ENCODE peak calls at places on chromosomes 4 and X, in nine cellular contexts. D is AG04450; T is coronary artery; O is K562; R is H7; B is stomach; F is uterus; M is tibial artery; H is effector memory CD4-positive, alpha-beta T cell. C is an unnamed sample.

GRCh38 chr4:89563431-89563830 is 255.8 kb upstream of the GPRIN3 start:
- DNase-seq in O (no peak), H (no peak), R (no peak), F (no peak), D (no peak), T (no peak), B (no peak), M (no peak), C (peak)

GRCh38 chrX:10484683-10485247 is 135.6 kb downstream of the MID1 start:
- DNase-seq in T (no peak), R (no peak), D (no peak), F (no peak), B (no peak), M (no peak), H (no peak), O (no peak), C (no peak)

GRCh38 chr4:99817310-99817885 is 771 bp downstream of the DAPP1 start:
- DNase-seq in T (no peak), F (no peak), R (no peak), B (no peak), D (no peak), M (no peak), H (no peak), O (no peak), C (no peak)

GRCh38 chr4:28277931-28278330 is 1417.3 kb downstream of the STIM2 start:
- DNase-seq in T (no peak), D (no peak), B (no peak), M (no peak), O (no peak), H (no peak), R (no peak), F (no peak), C (no peak)

GRCh38 chr4:169009281-169010124 is 552 bp downstream of the CBR4 start:
- DNase-seq in O (peak), B (peak), F (peak), D (no peak), R (peak), T (peak), H (peak), M (peak), C (peak)

GRCh38 chr4:90904018-90904417 is 776.8 kb downstream of the CCSER1 start:
- DNase-seq in T (no peak), O (no peak), M (no peak), D (no peak), H (no peak), B (no peak), R (no peak), F (no peak), C (peak)

GRCh38 chr4:8072235-8072968 is 86.2 kb downstream of the ABLIM2 start:
- DNase-seq in M (no peak), B (no peak), O (no peak), F (no peak), R (peak), T (no peak), H (no peak), D (no peak), C (no peak)

GRCh38 chrX:122770581-122770980 is 413.5 kb upstream of the GRIA3 start:
- DNase-seq in D (no peak), O (no peak), M (no peak), B (no peak), T (no peak), R (no peak), H (no peak), F (no peak), C (no peak)

GRCh38 chr4:76987153-76987562 is 37.6 kb downstream of the SEPTIN11 start:
- DNase-seq in R (peak), D (peak), F (peak), M (peak), B (peak), O (no peak), T (no peak), H (no peak), C (no peak)

GRCh38 chrX:110795645-110796510 is at the start of gene CHRDL1:
- DNase-seq in R (peak), F (peak), M (peak), O (no peak), T (no peak), H (no peak), B (no peak), D (no peak), C (no peak)

GRCh38 chr4:36088542-36088941 is 155.8 kb downstream of the ARAP2 start:
- DNase-seq in F (no peak), O (no peak), T (no peak), D (no peak), H (no peak), R (no peak), M (no peak), B (no peak), C (peak)

GRCh38 chr4:96194993-96195392 is 355.1 kb downstream of the PDHA2 start:
- DNase-seq in M (no peak), H (no peak), B (no peak), D (no peak), O (no peak), R (no peak), F (no peak), T (no peak), C (no peak)

GRCh38 chr4:159555873-159556272 is 453.0 kb downstream of the RAPGEF2 start:
- DNase-seq in F (no peak), R (no peak), T (no peak), M (no peak), D (no peak), H (no peak), O (no peak), B (no peak), C (no peak)

GRCh38 chr4:84418032-84418709 is 80.9 kb downstream of the NKX6-1 start:
- DNase-seq in F (no peak), O (no peak), D (no peak), M (no peak), H (no peak), R (peak), B (no peak), T (no peak), C (no peak)

GRCh38 chr4:42487230-42487629 is 89.9 kb downstream of the SHISA3 start:
- DNase-seq in R (no peak), T (no peak), B (no peak), D (no peak), F (no peak), H (no peak), M (no peak), O (no peak), C (no peak)

GRCh38 chr4:177313263-177313662 is 3.6 kb downstream of the NEIL3 start:
- DNase-seq in H (no peak), R (no peak), D (no peak), M (no peak), T (no peak), B (no peak), O (no peak), F (no peak), C (no peak)

GRCh38 chrX:145818522-145819075 is 970 bp downstream of the SLITRK2 start:
- DNase-seq in T (no peak), M (no peak), D (no peak), H (no peak), O (no peak), F (no peak), B (no peak), R (no peak), C (no peak)

GRCh38 chrX:145816607-145817298 is 876 bp upstream of the SLITRK2 start:
- DNase-seq in B (no peak), O (no peak), H (no peak), F (no peak), D (no peak), T (no peak), R (no peak), M (no peak), C (no peak)

GRCh38 chrX:145817666-145818521 is at the start of gene SLITRK2:
- DNase-seq in M (no peak), D (no peak), F (no peak), O (no peak), T (no peak), R (peak), B (no peak), H (no peak), C (no peak)

GRCh38 chrX:145820825-145821224 is 3.2 kb downstream of the SLITRK2 start:
- DNase-seq in O (no peak), H (no peak), B (no peak), R (no peak), T (no peak), F (no peak), D (no peak), M (no peak), C (no peak)

DNA sequence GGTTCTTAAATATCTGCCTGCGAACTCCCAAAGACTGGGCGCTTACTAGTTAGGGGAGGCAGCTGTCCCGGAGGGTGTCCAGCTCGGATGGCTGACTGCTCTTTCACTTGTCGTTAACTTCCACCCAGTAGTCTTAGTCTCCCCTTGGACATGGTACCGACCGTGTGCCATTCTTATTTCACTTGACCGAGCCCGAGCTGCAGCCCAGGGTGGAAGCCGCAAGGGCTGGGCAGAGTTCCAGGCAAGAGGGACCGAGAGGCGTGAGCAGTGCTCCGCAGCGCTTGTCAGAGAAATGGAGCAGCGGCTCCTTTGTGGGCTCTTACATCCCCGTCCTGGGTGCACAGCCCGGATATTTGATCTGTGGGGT is 347 bp upstream of the SLITRK2 start:
- DNase-seq in M (no peak), H (no peak), O (no peak), F (no peak), R (no peak), B (no peak), T (no peak), D (no peak), C (no peak)
- H3K4me3 ChIP-seq in M (no peak), H (no peak), O (no peak), F (no peak), R (peak), B (peak), T (peak), D (no peak), C (peak)

GRCh38 chrX:154459843-154460242 is 1.8 kb downstream of the PLXNA3 start:
- DNase-seq in F (no peak), M (no peak), D (no peak), T (no peak), R (no peak), B (no peak), O (peak), H (no peak), C (no peak)
- H3K4me3 ChIP-seq in F (no peak), M (peak), D (peak), T (peak), R (no peak), B (peak), O (peak), H (no peak), C (peak)

GRCh38 chr4:56316011-56316650 is 71.2 kb downstream of the AASDH start:
- DNase-seq in D (no peak), B (no peak), M (no peak), R (no peak), O (no peak), F (no peak), T (peak), H (no peak), C (no peak)

GRCh38 chr4:56315543-56315942 is 71.7 kb downstream of the AASDH start:
- DNase-seq in F (no peak), D (no peak), O (no peak), H (no peak), R (no peak), T (peak), M (no peak), B (no peak), C (no peak)

GRCh38 chr4:56315041-56315440 is 72.2 kb downstream of the AASDH start:
- DNase-seq in D (no peak), T (peak), M (no peak), H (no peak), R (no peak), B (no peak), F (no peak), O (no peak), C (no peak)

GRCh38 chr4:56313132-56313531 is 74.2 kb downstream of the AASDH start:
- DNase-seq in R (no peak), H (no peak), B (no peak), F (no peak), D (no peak), O (no peak), T (peak), M (no peak), C (no peak)

GRCh38 chr4:56314207-56314915 is 72.9 kb downstream of the AASDH start:
- DNase-seq in T (peak), F (no peak), O (no peak), R (peak), H (no peak), B (no peak), M (no peak), D (no peak), C (no peak)
- H3K4me3 ChIP-seq in T (no peak), F (no peak), O (peak), R (no peak), H (no peak), B (no peak), M (no peak), D (no peak), C (no peak)

DNA sequence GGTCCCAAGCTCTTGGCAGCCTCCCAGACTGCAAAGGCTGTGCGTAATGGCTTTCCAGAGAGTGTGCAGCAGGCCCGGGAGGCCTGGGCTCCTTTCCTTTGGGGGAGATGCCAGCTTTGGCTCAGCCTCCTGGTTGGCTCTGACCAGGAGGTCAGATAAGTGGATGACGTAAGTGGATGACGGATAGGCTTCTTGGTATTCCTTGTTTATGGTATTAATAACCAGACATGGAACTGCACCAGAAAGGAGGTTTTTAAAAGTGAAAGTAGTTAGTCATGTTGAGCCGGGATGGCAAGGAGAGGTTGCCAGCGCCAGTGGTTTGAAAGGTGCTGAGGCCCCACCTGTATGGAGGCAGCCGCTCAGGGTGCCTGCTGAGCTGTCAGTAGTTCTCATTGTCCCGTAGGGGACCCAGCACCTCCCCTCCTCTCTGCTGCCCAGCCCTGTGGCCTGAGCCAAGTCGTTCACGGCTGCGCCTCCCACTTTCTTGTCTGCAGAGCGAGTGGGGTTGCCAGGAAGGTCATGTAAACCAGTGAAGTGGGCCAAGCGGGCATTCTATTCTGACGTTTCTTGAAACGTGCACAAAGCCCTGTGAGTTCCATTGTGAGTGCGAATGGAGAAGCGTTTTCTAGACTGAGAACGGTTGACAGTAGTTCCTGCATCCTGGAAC is 28.7 kb upstream of the STOX2 start:
- DNase-seq in M (peak), T (peak), F (peak), O (no peak), D (peak), R (no peak), B (peak), H (no peak), C (peak)
- H3K4me3 ChIP-seq in M (peak), T (peak), F (peak), O (no peak), D (peak), R (no peak), B (peak), H (no peak), C (peak)

GRCh38 chr4:3213101-3213416 is 35.9 kb upstream of the MSANTD1 start:
- DNase-seq in O (no peak), D (no peak), M (no peak), R (no peak), H (no peak), T (no peak), F (no peak), B (no peak), C (no peak)

GRCh38 chr4:3213661-3214250 is 35.2 kb upstream of the MSANTD1 start:
- DNase-seq in T (no peak), B (no peak), H (no peak), R (no peak), O (no peak), M (no peak), F (no peak), D (no peak), C (no peak)

GRCh38 chr4:3211866-3212265 is 37.1 kb upstream of the MSANTD1 start:
- DNase-seq in H (no peak), F (no peak), D (no peak), O (no peak), M (no peak), T (no peak), B (no peak), R (no peak), C (no peak)

GRCh38 chr4:3210467-3210866 is 38.5 kb upstream of the MSANTD1 start:
- DNase-seq in D (no peak), H (no peak), T (no peak), F (no peak), O (no peak), R (no peak), M (peak), B (no peak), C (no peak)

DNA sequence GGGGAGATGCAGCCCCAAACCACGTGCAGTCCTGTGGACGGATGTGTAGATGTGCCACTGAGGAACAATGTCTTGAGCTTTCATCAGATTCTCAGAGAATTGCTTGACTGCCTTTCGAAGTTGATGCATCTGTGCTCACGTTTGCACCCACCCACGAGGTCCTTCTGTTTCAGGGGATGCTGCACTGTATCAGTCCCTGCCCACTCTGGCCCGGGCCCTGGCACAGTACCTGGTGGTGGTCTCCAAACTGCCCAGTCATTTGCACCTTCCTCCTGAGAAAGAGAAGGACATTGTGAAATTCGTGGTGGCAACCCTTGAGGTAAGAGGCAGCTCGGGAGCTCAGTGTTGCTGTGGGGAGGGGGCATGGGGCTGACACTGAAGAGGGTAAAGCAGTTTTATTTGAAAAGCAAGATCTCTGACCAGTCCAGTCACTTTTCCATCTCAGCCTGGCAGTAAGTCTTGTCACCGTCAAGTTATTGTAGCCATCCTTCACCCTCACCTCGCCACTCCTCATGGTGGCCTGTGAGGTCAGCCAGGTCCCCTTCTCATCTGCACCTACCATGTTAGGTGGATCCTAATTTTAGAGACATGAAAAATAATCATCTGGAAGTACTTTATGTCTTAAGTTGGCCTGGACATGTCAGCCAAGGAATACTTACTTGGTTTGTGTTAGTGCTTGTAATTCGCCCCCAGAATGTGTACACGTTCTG is 36.4 kb upstream of the MSANTD1 start:
- DNase-seq in H (no peak), F (no peak), R (no peak), D (no peak), O (no peak), M (no peak), T (no peak), B (no peak), C (no peak)
- H3K4me3 ChIP-seq in H (no peak), F (no peak), R (no peak), D (no peak), O (no peak), M (no peak), T (no peak), B (no peak), C (no peak)

DNA sequence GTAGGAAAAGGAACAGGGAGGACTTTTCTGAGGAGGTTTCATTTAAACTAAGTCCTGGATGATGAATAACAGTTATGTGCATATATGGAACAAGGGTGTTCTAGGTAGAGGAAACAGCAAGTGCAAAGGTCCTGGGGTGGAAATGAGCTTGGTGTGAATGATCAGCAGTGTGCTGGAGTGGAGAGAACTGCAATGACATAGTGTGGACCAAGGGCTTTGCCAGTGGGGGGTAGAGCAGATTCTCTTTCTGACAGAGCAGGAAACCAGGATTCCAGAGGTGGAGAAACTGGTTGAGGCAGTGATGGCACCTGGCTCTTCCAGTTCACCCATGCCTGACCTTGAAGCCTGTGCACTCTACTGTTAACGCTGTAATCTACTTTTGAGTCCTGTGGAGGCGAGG is 1.7 kb downstream of the PPP1R3F start:
- DNase-seq in F (no peak), B (no peak), M (no peak), H (no peak), O (no peak), T (no peak), R (no peak), D (no peak), C (no peak)
- H3K4me3 ChIP-seq in F (no peak), B (peak), M (peak), H (no peak), O (peak), T (peak), R (no peak), D (no peak), C (no peak)

GRCh38 chrX:41442824-41443560 is 4.2 kb upstream of the NYX start:
- DNase-seq in M (no peak), D (no peak), F (no peak), O (no peak), H (no peak), B (no peak), R (no peak), T (no peak), C (no peak)

GRCh38 chrX:41445781-41446358 is 1.3 kb upstream of the NYX start:
- DNase-seq in D (no peak), M (no peak), R (no peak), B (no peak), O (no peak), H (no peak), T (no peak), F (no peak), C (no peak)

GRCh38 chrX:41441934-41442823 is 5.0 kb upstream of the NYX start:
- DNase-seq in B (peak), D (no peak), F (peak), M (peak), R (peak), H (peak), T (peak), O (peak), C (peak)

GRCh38 chrX:41447897-41448296 is 754 bp downstream of the NYX start:
- DNase-seq in M (no peak), D (no peak), O (no peak), F (no peak), R (no peak), H (no peak), T (no peak), B (no peak), C (no peak)

GRCh38 chrX:41445171-41445570 is 2.0 kb upstream of the NYX start:
- DNase-seq in D (no peak), T (no peak), H (no peak), O (no peak), R (peak), F (no peak), B (no peak), M (no peak), C (no peak)
- H3K4me3 ChIP-seq in D (no peak), T (no peak), H (no peak), O (no peak), R (no peak), F (no peak), B (no peak), M (no peak), C (no peak)

GRCh38 chr4:41217373-41217772 is 3.0 kb upstream of the APBB2 start:
- DNase-seq in D (no peak), O (no peak), T (no peak), M (no peak), B (no peak), R (no peak), F (no peak), H (no peak), C (no peak)
- H3K4me3 ChIP-seq in D (no peak), O (no peak), T (no peak), M (no peak), B (no peak), R (no peak), F (no peak), H (no peak), C (no peak)